ENCODE peak calls at places on chromosomes 3 and 15, in ten cellular contexts. L is stimulated activated CD8-positive, alpha-beta memory T cell treated with anti-CD3 and anti-CD28 coated beads, Interleukin-15, amount 100 ng/mL, for 1 hour; Z is NCI-H1417; V is HEK293T; B is anterior cingulate cortex; I is SJSA1; A is activated naive CD8-positive, alpha-beta T cell treated with anti-CD3 and anti-CD28 coated beads, Interleukin-2, amount 50 U/mL, for 24 hours; K is NCI-H1436; F is HAP-1; X is HFFc6. M is an unnamed sample.

GRCh38 chr3:184672972-184673875 is 38.6 kb downstream of the MAGEF1 start:
- DNase-seq in L (no peak), Z (no peak), V (no peak), B (no peak), I (no peak), A (no peak), K (no peak), F (no peak), X (no peak), M (no peak)

GRCh38 chr3:126557415-126557745 is 1.4 kb downstream of the C3orf22 start:
- DNase-seq in L (no peak), Z (no peak), V (no peak), B (no peak), I (no peak), A (no peak), K (no peak), F (no peak), X (no peak), M (no peak)

GRCh38 chr3:197302696-197303341 is 4.4 kb upstream of the DLG1 start:
- DNase-seq in L (no peak), Z (no peak), V (no peak), B (no peak), I (peak), A (no peak), K (no peak), F (no peak), X (peak), M (peak)

GRCh38 chr3:95627697-95628096 is 1186.7 kb upstream of the EPHA6 start:
- DNase-seq in L (no peak), Z (no peak), V (no peak), B (no peak), I (no peak), A (no peak), K (no peak), F (no peak), X (no peak), M (no peak)

GRCh38 chr3:10334461-10334860 is 13.5 kb upstream of the SEC13 start:
- DNase-seq in L (no peak), Z (no peak), V (peak), B (no peak), I (no peak), A (no peak), K (no peak), F (no peak), X (peak), M (peak)

GRCh38 chr3:133933097-133934024 is 37.7 kb upstream of the RAB6B start:
- DNase-seq in L (no peak), Z (no peak), V (no peak), B (no peak), I (no peak), A (no peak), K (no peak), F (no peak), X (no peak), M (no peak)

GRCh38 chr15:67003586-67003985 is 61.8 kb upstream of the SMAD3 start:
- DNase-seq in L (no peak), Z (no peak), V (no peak), B (no peak), I (peak), A (no peak), K (no peak), F (no peak), X (peak), M (peak)

GRCh38 chr3:13869944-13870343 is 9.9 kb downstream of the WNT7A start:
- DNase-seq in L (no peak), Z (no peak), V (no peak), B (no peak), I (no peak), A (no peak), K (no peak), F (no peak), X (no peak), M (no peak)